ENCODE peak calls at places on chromosomes 3 and 15, in four cellular contexts. K is HCT116, F is Panc1, P is K562. E is an unnamed sample.

GRCh38 chr3:155912574-155913190 is 42.2 kb downstream of the GMPS start:
- DNase-seq in K (no peak), P (no peak), F (no peak), E (no peak)

GRCh38 chr15:51736646-51737537 is 563 bp downstream of the LYSMD2 start:
- DNase-seq in F (no peak), P (peak; percentile 68), K (no peak), E (no peak)

GRCh38 chr3:148006508-148006907 is 597.3 kb downstream of the ZIC1 start:
- DNase-seq in F (no peak), P (no peak), K (no peak), E (no peak)

GRCh38 chr3:177905895-177906511 is 630.2 kb upstream of the KCNMB2 start:
- DNase-seq in P (no peak), F (no peak), K (no peak), E (no peak)

GRCh38 chr3:196938124-196938523 is 4.2 kb downstream of the NCBP2 start:
- DNase-seq in F (no peak), P (no peak), K (no peak), E (no peak)

GRCh38 chr15:75063889-75064288 is 40.5 kb downstream of the PPCDC start:
- DNase-seq in P (no peak), F (no peak), K (no peak), E (no peak)

GRCh38 chr15:67720556-67721175 is 104.6 kb upstream of the SKOR1 start:
- DNase-seq in F (no peak), P (peak; percentile 37), K (no peak), E (no peak)

GRCh38 chr15:94414921-94415320 is 183.6 kb downstream of the MCTP2 start:
- DNase-seq in F (no peak), P (no peak), K (no peak), E (no peak)

GRCh38 chr3:133472242-133472641 is 72.4 kb downstream of the BFSP2 start:
- DNase-seq in P (no peak), K (no peak), F (no peak), E (no peak)

GRCh38 chr3:178705925-178706324 is 169.7 kb downstream of the KCNMB2 start:
- DNase-seq in P (no peak), F (no peak), K (no peak), E (no peak)

GRCh38 chr3:185900228-185900627 is 37.6 kb downstream of the TRA2B start:
- DNase-seq in K (peak; percentile 70), F (peak; percentile 89), P (peak; percentile 82), E (peak; percentile 69)

GRCh38 chr3:190318666-190319065 is 3.6 kb downstream of the CLDN1 start:
- DNase-seq in F (no peak), K (no peak), P (no peak), E (no peak)

GRCh38 chr3:9598783-9599387 is 45.3 kb upstream of the LHFPL4 start:
- DNase-seq in K (no peak), P (no peak), F (no peak), E (no peak)

GRCh38 chr15:95679847-95680582 is 650.5 kb upstream of the NR2F2 start:
- DNase-seq in F (no peak), P (no peak), K (no peak), E (no peak)

GRCh38 chr15:64915518-64916227 is 4.0 kb downstream of the ANKDD1A start:
- DNase-seq in P (no peak), F (no peak), K (no peak), E (no peak)

GRCh38 chr15:67915374-67916050 is 75.7 kb upstream of the RNU6-1 start:
- DNase-seq in K (no peak), P (no peak), F (peak; percentile 39), E (peak; percentile 96)

GRCh38 chr15:44315164-44315563 is 26.6 kb downstream of the GOLM2 start:
- DNase-seq in F (no peak), P (no peak), K (no peak), E (no peak)

GRCh38 chr15:100261302-100262240 is 80.2 kb downstream of the ADAMTS17 start:
- DNase-seq in P (no peak), F (no peak), K (no peak), E (no peak)

GRCh38 chr3:169104541-169104940 is 559.0 kb downstream of the MECOM start:
- DNase-seq in F (no peak), K (peak; percentile 32), P (no peak), E (no peak)

GRCh38 chr3:170539886-170540285 is 46.0 kb downstream of the SLC7A14 start:
- DNase-seq in F (no peak), P (no peak), K (no peak), E (no peak)

GRCh38 chr15:70236306-70237103 is 138.8 kb upstream of the TLE3 start:
- DNase-seq in P (no peak), K (no peak), F (no peak), E (no peak)

GRCh38 chr15:63506537-63507035 is 2.2 kb downstream of the USP3 start:
- DNase-seq in P (no peak), K (no peak), F (no peak), E (peak; percentile 58)

GRCh38 chr3:32948625-32949445 is 2.6 kb upstream of the CCR4 start:
- DNase-seq in P (no peak), F (no peak), K (no peak), E (no peak)

GRCh38 chr3:10019326-10019725 is 6.9 kb upstream of the FANCD2 start:
- DNase-seq in K (no peak), P (no peak), F (no peak), E (no peak)

GRCh38 chr15:62769604-62770003 is 272.9 kb upstream of the TPM1 start:
- DNase-seq in F (no peak), P (no peak), K (peak; percentile 47), E (no peak)

GRCh38 chr15:60993008-60993407 is 236.1 kb downstream of the RORA start:
- DNase-seq in P (no peak), F (no peak), K (no peak), E (no peak)

GRCh38 chr15:32861741-32862140 is 143.9 kb downstream of the GREM1 start:
- DNase-seq in P (no peak), F (no peak), K (no peak), E (no peak)

GRCh38 chr3:42735021-42735420 is 32.4 kb upstream of the HHATL start:
- DNase-seq in P (no peak), F (no peak), K (no peak), E (no peak)

GRCh38 chr3:23324745-23325144 is 121.6 kb downstream of the UBE2E2 start:
- DNase-seq in P (no peak), F (no peak), K (no peak), E (no peak)

GRCh38 chr3:108518895-108519294 is 8.5 kb upstream of the MYH15 start:
- DNase-seq in F (no peak), P (no peak), K (no peak), E (no peak)
- TF ChIP-seq TCF7L2 in F (no peak), P (no peak), K (no peak), E (no peak)

DNA sequence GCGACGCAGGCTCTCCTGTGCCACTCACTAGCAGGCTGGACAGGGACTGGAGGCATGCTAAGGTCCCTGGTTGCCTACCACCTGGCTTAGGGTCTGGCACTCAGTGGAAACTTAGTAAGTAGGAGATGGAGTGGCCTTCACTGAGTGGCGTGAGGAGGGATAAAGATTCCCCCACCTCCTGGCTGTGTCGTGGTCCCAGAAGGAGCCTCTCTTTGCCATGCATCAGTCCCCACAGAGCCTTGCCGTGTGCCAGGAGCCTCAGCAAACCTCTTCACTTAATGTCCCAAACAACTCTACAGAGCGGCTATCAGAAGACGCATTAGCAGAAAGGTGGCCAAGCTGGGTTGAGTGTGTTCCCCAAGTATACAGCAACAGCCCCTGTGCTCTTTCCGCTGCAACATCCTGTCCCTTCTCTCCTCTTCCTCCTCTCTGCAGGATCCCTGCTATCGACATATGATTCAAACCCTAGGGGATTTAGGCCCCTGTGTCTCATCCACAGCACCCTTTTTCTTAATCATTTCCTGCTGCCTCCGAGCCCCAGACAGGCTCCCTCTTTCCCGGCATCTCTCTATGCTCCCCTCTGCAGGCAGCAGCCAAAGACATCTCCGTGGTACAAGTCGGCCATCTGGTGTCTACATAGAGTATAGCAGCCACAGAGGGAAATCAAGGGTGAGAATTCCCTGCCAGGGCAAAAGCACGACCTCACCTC is 66.7 kb downstream of the SLC6A1 start:
- DNase-seq in F (peak; percentile 32), P (peak; percentile 66), K (peak; percentile 48), E (peak; percentile 39)
- TF ChIP-seq TCF7L2 in F (no peak), P (no peak), K (no peak), E (no peak)

DNA sequence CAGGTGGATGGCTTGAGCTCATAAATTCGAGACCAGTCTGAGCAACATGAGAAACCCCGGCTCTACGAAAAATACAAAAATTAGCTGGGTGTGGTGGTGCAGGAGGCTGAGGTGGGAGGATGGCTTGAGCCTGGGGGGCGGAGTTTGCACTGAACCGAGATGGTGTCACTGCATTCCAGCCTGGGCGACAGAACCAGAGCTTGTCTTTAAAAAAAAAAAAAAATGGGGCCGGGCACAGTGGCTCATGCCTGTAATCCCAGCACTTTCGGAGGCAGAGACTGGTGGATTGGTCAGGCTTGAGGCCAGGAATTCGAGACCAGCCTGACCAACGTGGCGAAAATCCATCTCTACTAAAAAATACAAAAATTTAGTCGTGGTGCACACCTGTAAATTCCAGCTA is 64.0 kb downstream of the TMEM44 start:
- DNase-seq in P (no peak), F (no peak), K (no peak), E (no peak)
- TF ChIP-seq TCF7L2 in P (no peak), F (no peak), K (no peak), E (no peak)

DNA sequence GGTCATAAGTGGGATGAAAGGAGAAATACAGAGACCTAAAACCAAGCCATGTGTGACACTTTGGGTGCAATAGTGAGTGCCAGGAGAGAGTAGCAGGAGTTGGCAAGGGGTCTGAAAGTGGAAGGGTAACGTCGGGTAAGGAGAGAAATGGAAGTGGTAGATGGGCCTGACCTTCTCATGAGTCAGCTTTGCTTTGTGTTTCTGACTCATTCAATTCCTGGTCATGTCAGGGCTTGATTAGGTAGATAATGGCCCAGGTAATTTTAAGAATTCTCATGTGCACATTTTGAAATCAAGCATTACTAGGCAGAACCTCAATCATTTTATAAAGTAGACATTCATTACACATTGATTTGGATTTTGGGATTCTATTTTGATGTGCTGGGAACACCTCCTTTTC is 262.5 kb downstream of the SOX2 start:
- DNase-seq in F (no peak), K (no peak), P (no peak), E (no peak)
- TF ChIP-seq TCF7L2 in F (no peak), K (no peak), P (no peak), E (no peak)

DNA sequence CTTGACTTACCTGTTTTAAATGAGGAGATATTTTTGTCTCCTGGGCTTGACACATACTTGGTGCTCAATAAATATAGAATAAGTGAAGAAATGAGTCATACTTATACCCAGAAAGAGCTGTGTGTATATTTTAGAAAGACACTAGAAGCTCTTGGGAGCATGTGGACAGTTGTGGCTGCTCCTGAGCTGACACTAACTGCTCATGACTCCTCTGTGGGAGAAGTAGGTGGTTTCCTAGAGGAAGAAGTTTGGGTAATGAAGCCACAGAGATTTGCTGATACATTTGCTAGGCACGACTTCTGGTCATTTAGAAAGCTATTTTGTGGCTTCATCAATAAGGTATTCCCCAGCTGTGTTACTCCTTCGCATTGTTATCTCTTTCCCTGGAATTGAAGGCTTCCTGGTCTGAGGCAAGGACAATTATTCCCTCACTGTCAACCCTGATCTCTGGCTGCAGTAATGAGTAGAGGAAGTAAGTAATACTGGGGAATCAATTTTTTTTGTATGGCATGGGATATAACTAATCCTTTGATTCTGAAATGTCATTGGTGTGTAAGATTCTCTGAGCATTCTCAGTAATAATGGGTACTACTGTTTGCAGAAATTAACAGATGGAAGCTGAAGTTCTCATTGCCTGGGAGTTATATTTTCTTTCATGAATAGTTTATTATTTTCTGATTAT is 79.6 kb upstream of the DCBLD2 start:
- DNase-seq in K (peak; percentile 57), F (no peak), P (no peak), E (no peak)
- TF ChIP-seq TCF7L2 in K (no peak), F (no peak), P (no peak), E (no peak)

GRCh38 chr15:25743160-25743908 is 119.8 kb downstream of the ATP10A start:
- DNase-seq in K (no peak), F (no peak), P (no peak), E (no peak)
- TF ChIP-seq TCF7L2 in K (no peak), F (no peak), P (no peak), E (no peak)

E was measured in HepG2.